ENCODE peak calls at places on chromosomes 3 and 15, in seven cellular contexts. One of them, this sample, is unnamed.

GRCh38 chr15:100873029-100873677 is 6.5 kb upstream of the ALDH1A3 start:
- DNase-seq in breast epithelium: no peak
- DNase-seq in DND-41: peak
- DNase-seq in heart left ventricle: no peak
- DNase-seq in astrocyte of the cerebellum: peak
- DNase-seq in HepG2: peak
- DNase-seq in tibial nerve: peak
- DNase-seq in this sample: peak

GRCh38 chr3:10365791-10366190 is 44.9 kb upstream of the SEC13 start:
- DNase-seq in breast epithelium: no peak
- DNase-seq in DND-41: no peak
- DNase-seq in heart left ventricle: no peak
- DNase-seq in astrocyte of the cerebellum: peak
- DNase-seq in HepG2: no peak
- DNase-seq in tibial nerve: no peak
- DNase-seq in this sample: peak

GRCh38 chr3:32451049-32451659 is 51.5 kb downstream of the CMTM6 start:
- DNase-seq in breast epithelium: no peak
- DNase-seq in DND-41: no peak
- DNase-seq in heart left ventricle: no peak
- DNase-seq in astrocyte of the cerebellum: no peak
- DNase-seq in HepG2: no peak
- DNase-seq in tibial nerve: no peak
- DNase-seq in this sample: no peak

GRCh38 chr3:169923831-169924230 is 12.5 kb downstream of the SAMD7 start:
- DNase-seq in breast epithelium: no peak
- DNase-seq in DND-41: no peak
- DNase-seq in heart left ventricle: no peak
- DNase-seq in astrocyte of the cerebellum: no peak
- DNase-seq in HepG2: no peak
- DNase-seq in tibial nerve: no peak
- DNase-seq in this sample: no peak

GRCh38 chr3:69392850-69393249 is 7.0 kb upstream of the FRMD4B start:
- DNase-seq in breast epithelium: no peak
- DNase-seq in DND-41: no peak
- DNase-seq in heart left ventricle: no peak
- DNase-seq in astrocyte of the cerebellum: no peak
- DNase-seq in HepG2: no peak
- DNase-seq in tibial nerve: no peak
- DNase-seq in this sample: no peak

GRCh38 chr3:19947549-19948071 is 713 bp downstream of the RAB5A start:
- DNase-seq in breast epithelium: peak
- DNase-seq in DND-41: peak
- DNase-seq in heart left ventricle: no peak
- DNase-seq in astrocyte of the cerebellum: no peak
- DNase-seq in HepG2: peak
- DNase-seq in tibial nerve: peak
- DNase-seq in this sample: peak

GRCh38 chr3:101850327-101851048 is 1.2 kb downstream of the NFKBIZ start:
- DNase-seq in breast epithelium: no peak
- DNase-seq in DND-41: peak
- DNase-seq in heart left ventricle: no peak
- DNase-seq in astrocyte of the cerebellum: peak
- DNase-seq in HepG2: no peak
- DNase-seq in tibial nerve: no peak
- DNase-seq in this sample: peak

GRCh38 chr3:98770261-98771039 is 7.3 kb downstream of the ST3GAL6 start:
- DNase-seq in breast epithelium: peak
- DNase-seq in DND-41: no peak
- DNase-seq in heart left ventricle: no peak
- DNase-seq in astrocyte of the cerebellum: no peak
- DNase-seq in HepG2: no peak
- DNase-seq in tibial nerve: no peak
- DNase-seq in this sample: no peak

GRCh38 chr15:88377509-88377908 is 89.7 kb downstream of the MRPL46 start:
- DNase-seq in breast epithelium: no peak
- DNase-seq in DND-41: no peak
- DNase-seq in heart left ventricle: no peak
- DNase-seq in astrocyte of the cerebellum: no peak
- DNase-seq in HepG2: no peak
- DNase-seq in tibial nerve: no peak
- DNase-seq in this sample: no peak

GRCh38 chr3:170203457-170203856 is 18.8 kb upstream of the PRKCI start:
- DNase-seq in breast epithelium: no peak
- DNase-seq in DND-41: no peak
- DNase-seq in heart left ventricle: no peak
- DNase-seq in astrocyte of the cerebellum: no peak
- DNase-seq in HepG2: no peak
- DNase-seq in tibial nerve: no peak
- DNase-seq in this sample: no peak

GRCh38 chr3:14118400-14119165 is 6.1 kb downstream of the CHCHD4 start:
- DNase-seq in breast epithelium: no peak
- DNase-seq in DND-41: no peak
- DNase-seq in heart left ventricle: no peak
- DNase-seq in astrocyte of the cerebellum: no peak
- DNase-seq in HepG2: peak
- DNase-seq in tibial nerve: no peak
- DNase-seq in this sample: no peak

GRCh38 chr3:60742606-60743145 is 508.6 kb downstream of the FHIT start:
- DNase-seq in breast epithelium: no peak
- DNase-seq in DND-41: no peak
- DNase-seq in heart left ventricle: no peak
- DNase-seq in astrocyte of the cerebellum: no peak
- DNase-seq in HepG2: peak
- DNase-seq in tibial nerve: no peak
- DNase-seq in this sample: peak

GRCh38 chr3:41600616-41601015 is 361.3 kb downstream of the ULK4 start:
- DNase-seq in breast epithelium: no peak
- DNase-seq in DND-41: no peak
- DNase-seq in heart left ventricle: no peak
- DNase-seq in astrocyte of the cerebellum: peak
- DNase-seq in HepG2: no peak
- DNase-seq in tibial nerve: no peak
- DNase-seq in this sample: no peak

GRCh38 chr3:25910997-25911396 is 121.1 kb downstream of the OXSM start:
- DNase-seq in breast epithelium: no peak
- DNase-seq in DND-41: peak
- DNase-seq in heart left ventricle: no peak
- DNase-seq in astrocyte of the cerebellum: no peak
- DNase-seq in HepG2: peak
- DNase-seq in tibial nerve: no peak
- DNase-seq in this sample: peak

GRCh38 chr15:98609144-98609852 is 39.0 kb upstream of the IGF1R start:
- DNase-seq in breast epithelium: no peak
- DNase-seq in DND-41: no peak
- DNase-seq in heart left ventricle: no peak
- DNase-seq in astrocyte of the cerebellum: peak
- DNase-seq in HepG2: no peak
- DNase-seq in tibial nerve: no peak
- DNase-seq in this sample: peak

GRCh38 chr3:23662079-23662617 is 143.6 kb upstream of the UBE2E1 start:
- DNase-seq in breast epithelium: no peak
- DNase-seq in DND-41: no peak
- DNase-seq in heart left ventricle: no peak
- DNase-seq in astrocyte of the cerebellum: no peak
- DNase-seq in HepG2: no peak
- DNase-seq in tibial nerve: no peak
- DNase-seq in this sample: no peak

GRCh38 chr3:142890592-142890991 is 1.7 kb upstream of the PCOLCE2 start:
- DNase-seq in breast epithelium: no peak
- DNase-seq in DND-41: no peak
- DNase-seq in heart left ventricle: no peak
- DNase-seq in astrocyte of the cerebellum: no peak
- DNase-seq in HepG2: no peak
- DNase-seq in tibial nerve: no peak
- DNase-seq in this sample: no peak

GRCh38 chr3:94167796-94168195 is 104.9 kb downstream of the NSUN3 start:
- DNase-seq in breast epithelium: no peak
- DNase-seq in DND-41: no peak
- DNase-seq in heart left ventricle: no peak
- DNase-seq in astrocyte of the cerebellum: no peak
- DNase-seq in HepG2: no peak
- DNase-seq in tibial nerve: no peak
- DNase-seq in this sample: no peak
- H3K4me3 ChIP-seq in breast epithelium: no peak
- H3K4me3 ChIP-seq in DND-41: no peak
- H3K4me3 ChIP-seq in heart left ventricle: no peak
- H3K4me3 ChIP-seq in astrocyte of the cerebellum: no peak
- H3K4me3 ChIP-seq in HepG2: no peak
- H3K4me3 ChIP-seq in tibial nerve: no peak
- H3K4me3 ChIP-seq in this sample: no peak

DNA sequence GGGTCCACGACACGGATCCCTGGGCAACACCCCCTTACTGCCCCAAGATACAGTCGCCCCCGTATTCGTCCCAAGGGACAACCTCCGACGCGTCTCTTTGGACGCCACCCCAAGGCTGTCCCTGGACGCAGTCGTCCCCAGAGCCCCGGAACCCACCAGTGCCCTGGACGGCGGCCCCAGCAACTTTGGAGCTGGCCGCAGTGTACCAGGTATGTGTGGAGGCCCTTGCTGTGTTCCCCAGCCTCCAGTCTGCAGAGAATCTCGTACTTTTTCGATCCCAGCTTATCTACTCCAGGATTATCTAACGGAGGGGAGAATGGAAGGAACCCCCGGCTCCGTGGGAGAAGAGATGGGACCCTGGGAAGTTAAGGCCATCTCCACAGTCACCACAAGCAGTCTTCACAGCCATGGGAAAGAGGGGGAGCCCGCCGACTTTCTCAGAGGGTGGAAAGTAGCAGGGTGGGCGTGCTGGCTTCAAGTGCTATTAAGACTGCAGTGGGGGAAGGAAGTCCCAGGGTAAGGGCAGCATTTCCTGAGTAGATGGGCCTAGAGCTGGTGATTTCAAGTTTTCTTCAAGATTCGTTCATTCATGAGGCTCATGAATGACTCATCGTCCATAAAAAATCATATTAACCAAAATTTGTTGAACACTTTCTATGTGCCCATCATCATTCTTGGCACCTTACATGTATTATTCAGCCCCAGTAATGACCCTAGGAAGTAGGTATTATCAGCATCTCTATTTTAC is 1.1 kb downstream of the MESP2 start:
- DNase-seq in breast epithelium: no peak
- DNase-seq in DND-41: no peak
- DNase-seq in heart left ventricle: no peak
- DNase-seq in astrocyte of the cerebellum: no peak
- DNase-seq in HepG2: no peak
- DNase-seq in tibial nerve: no peak
- DNase-seq in this sample: no peak
- H3K4me3 ChIP-seq in breast epithelium: peak
- H3K4me3 ChIP-seq in DND-41: no peak
- H3K4me3 ChIP-seq in heart left ventricle: no peak
- H3K4me3 ChIP-seq in astrocyte of the cerebellum: no peak
- H3K4me3 ChIP-seq in HepG2: no peak
- H3K4me3 ChIP-seq in tibial nerve: peak
- H3K4me3 ChIP-seq in this sample: no peak

GRCh38 chr3:109234300-109234699 is 82.0 kb downstream of the DPPA2 start:
- DNase-seq in breast epithelium: no peak
- DNase-seq in DND-41: peak
- DNase-seq in heart left ventricle: no peak
- DNase-seq in astrocyte of the cerebellum: no peak
- DNase-seq in HepG2: no peak
- DNase-seq in tibial nerve: no peak
- DNase-seq in this sample: no peak
- H3K4me3 ChIP-seq in breast epithelium: no peak
- H3K4me3 ChIP-seq in DND-41: no peak
- H3K4me3 ChIP-seq in heart left ventricle: no peak
- H3K4me3 ChIP-seq in astrocyte of the cerebellum: no peak
- H3K4me3 ChIP-seq in HepG2: no peak
- H3K4me3 ChIP-seq in tibial nerve: no peak
- H3K4me3 ChIP-seq in this sample: no peak

DNA sequence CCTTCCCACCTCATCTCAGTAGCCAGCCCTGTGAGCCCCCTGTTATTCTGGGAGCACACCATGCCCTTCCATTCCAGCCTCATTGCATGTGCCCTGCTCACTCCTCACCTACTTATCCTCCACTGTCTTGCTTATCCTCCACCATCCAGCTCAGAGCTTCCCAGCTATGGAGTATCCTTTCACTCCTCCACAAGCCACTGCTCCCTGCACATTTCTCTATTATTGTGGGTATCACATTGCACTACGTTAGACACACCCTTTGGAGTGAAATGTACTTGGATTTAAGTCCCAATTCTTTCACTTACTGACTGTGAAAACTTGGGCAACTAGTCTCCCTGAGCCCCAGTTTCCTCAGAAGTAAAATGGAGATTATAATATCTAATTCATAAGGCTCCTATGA is 4.3 kb downstream of the MASP1 start:
- DNase-seq in breast epithelium: no peak
- DNase-seq in DND-41: no peak
- DNase-seq in heart left ventricle: no peak
- DNase-seq in astrocyte of the cerebellum: no peak
- DNase-seq in HepG2: no peak
- DNase-seq in tibial nerve: no peak
- DNase-seq in this sample: no peak
- H3K4me3 ChIP-seq in breast epithelium: no peak
- H3K4me3 ChIP-seq in DND-41: no peak
- H3K4me3 ChIP-seq in heart left ventricle: no peak
- H3K4me3 ChIP-seq in astrocyte of the cerebellum: no peak
- H3K4me3 ChIP-seq in HepG2: no peak
- H3K4me3 ChIP-seq in tibial nerve: no peak
- H3K4me3 ChIP-seq in this sample: no peak

DNA sequence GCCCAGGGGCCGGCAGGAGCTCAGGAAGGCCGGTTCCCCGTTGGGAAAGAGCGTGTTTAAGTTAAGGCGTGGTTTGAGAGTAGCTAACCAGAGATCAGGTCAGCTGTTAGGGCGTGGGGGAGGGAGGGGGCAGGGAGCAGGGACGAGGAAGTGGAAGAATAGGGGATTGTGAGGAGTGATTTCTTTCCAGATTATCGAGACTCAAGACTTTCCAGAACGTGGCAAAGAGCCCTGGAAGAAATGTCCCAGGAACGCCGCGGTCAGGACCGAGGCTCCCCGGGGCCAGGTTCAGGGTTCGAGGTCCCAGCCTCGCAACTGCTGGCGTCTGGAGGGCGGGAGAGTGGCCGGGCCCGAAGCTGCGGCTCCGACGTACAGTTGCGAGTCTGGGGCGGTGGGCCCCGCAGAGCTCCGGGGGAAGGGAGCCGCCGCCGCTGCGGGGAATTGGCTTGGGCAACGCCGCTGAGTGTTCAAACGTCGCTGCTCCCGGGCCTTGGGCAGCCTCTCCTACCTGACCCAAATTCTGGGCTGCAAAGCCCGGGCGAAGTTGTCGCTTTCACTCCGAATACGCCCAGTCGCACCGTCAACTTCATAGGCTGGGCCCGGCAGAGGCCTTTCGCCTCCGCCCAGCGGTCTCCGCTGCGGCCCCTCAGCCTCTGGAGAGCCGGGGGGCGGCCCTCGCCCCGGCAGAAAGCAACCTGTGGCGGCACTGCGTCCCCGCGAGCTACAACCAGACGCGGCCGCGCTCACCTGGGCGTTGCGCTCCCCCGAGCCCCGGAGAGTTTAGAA is 9.5 kb downstream of the ISL2 start:
- DNase-seq in breast epithelium: no peak
- DNase-seq in DND-41: no peak
- DNase-seq in heart left ventricle: no peak
- DNase-seq in astrocyte of the cerebellum: no peak
- DNase-seq in HepG2: peak
- DNase-seq in tibial nerve: no peak
- DNase-seq in this sample: no peak
- H3K4me3 ChIP-seq in breast epithelium: peak
- H3K4me3 ChIP-seq in DND-41: no peak
- H3K4me3 ChIP-seq in heart left ventricle: peak
- H3K4me3 ChIP-seq in astrocyte of the cerebellum: peak
- H3K4me3 ChIP-seq in HepG2: peak
- H3K4me3 ChIP-seq in tibial nerve: peak
- H3K4me3 ChIP-seq in this sample: peak

This sample was measured in brain microvascular endothelial cell.